ENCODE peak calls at places on chromosomes 4 and X, in four cellular contexts. X, S, F and Q are unnamed samples.

GRCh38 chr4:2284934-2285664 is 23.2 kb upstream of the MXD4 start:
- DNase-seq in F (no peak), S (no peak), X (peak), Q (no peak)

GRCh38 chr4:25258980-25259578 is 25.2 kb downstream of the PI4K2B start:
- DNase-seq in X (peak), S (no peak), F (no peak), Q (no peak)

GRCh38 chrX:67612231-67612630 is 68.4 kb downstream of the AR start:
- DNase-seq in S (no peak), X (peak), F (no peak), Q (no peak)

GRCh38 chrX:39764441-39764914 is 333.3 kb downstream of the BCOR start:
- DNase-seq in X (peak), F (no peak), S (no peak), Q (no peak)

GRCh38 chr4:23097251-23097650 is 404.5 kb downstream of the GBA3 start:
- DNase-seq in X (peak), S (no peak), F (no peak), Q (no peak)

GRCh38 chr4:154807042-154807630 is 26.1 kb downstream of the RBM46 start:
- DNase-seq in S (peak), F (no peak), X (peak), Q (peak)

GRCh38 chr4:102569200-102569599 is 68.0 kb downstream of the NFKB1 start:
- DNase-seq in F (no peak), X (peak), S (no peak), Q (no peak)

GRCh38 chr4:74181225-74181624 is 23.3 kb downstream of the MTHFD2L start:
- DNase-seq in X (peak), F (no peak), S (no peak), Q (no peak)

GRCh38 chr4:88054909-88055308 is 47.5 kb downstream of the PKD2 start:
- DNase-seq in F (no peak), X (peak), S (peak), Q (peak)

GRCh38 chr4:137659431-137659830 is 127.1 kb upstream of the PCDH18 start:
- DNase-seq in X (peak), S (no peak), F (no peak), Q (no peak)

GRCh38 chr4:84239278-84239845 is 259.7 kb downstream of the NKX6-1 start:
- DNase-seq in S (no peak), F (no peak), X (no peak), Q (no peak)

GRCh38 chr4:89099034-89099433 is 12.3 kb upstream of the TIGD2 start:
- DNase-seq in F (no peak), X (no peak), S (no peak), Q (no peak)

GRCh38 chr4:73788411-73788810 is 48.0 kb downstream of the CXCL8 start:
- DNase-seq in X (no peak), F (no peak), S (no peak), Q (no peak)

GRCh38 chr4:99437686-99438577 is 2.8 kb upstream of the ADH7 start:
- DNase-seq in F (no peak), S (no peak), X (no peak), Q (no peak)

GRCh38 chrX:13288671-13289070 is 31.2 kb downstream of the ATXN3L start:
- DNase-seq in S (no peak), X (no peak), F (no peak), Q (no peak)

GRCh38 chr4:26964512-26964911 is 103.9 kb downstream of the STIM2 start:
- DNase-seq in F (no peak), S (no peak), X (peak), Q (no peak)

GRCh38 chr4:14916554-14917304 is 85.6 kb upstream of the CPEB2 start:
- DNase-seq in S (peak), F (no peak), X (peak), Q (no peak)

GRCh38 chr4:182604161-182604591 is 313.0 kb downstream of the DCTD start:
- DNase-seq in F (no peak), X (peak), S (peak), Q (no peak)